ENCODE peak calls at places on chromosome 22, in eight cellular contexts. F is GM06990, O is adrenal gland, C is IMR-90, G is esophagus squamous epithelium, U is heart left ventricle, S is cardiac muscle cell, N is AG10803. Z is an unnamed sample.

GRCh38 chr22:36056980-36057379 is 28.4 kb upstream of the RBFOX2 start:
- DNase-seq in F (no peak), O (no peak), C (peak), G (no peak), U (no peak), S (no peak), N (peak), Z (no peak)

GRCh38 chr22:17540481-17540880 is 22.8 kb upstream of the SLC25A18 start:
- DNase-seq in F (no peak), O (no peak), C (no peak), G (no peak), U (no peak), S (no peak), N (no peak), Z (no peak)

GRCh38 chr22:39253427-39254070 is 8.8 kb upstream of the PDGFB start:
- DNase-seq in F (peak), O (peak), C (peak), G (no peak), U (peak), S (peak), N (peak), Z (peak)

GRCh38 chr22:47779474-47779873 is 1017.0 kb downstream of the TBC1D22A start:
- DNase-seq in F (no peak), O (no peak), C (no peak), G (no peak), U (no peak), S (no peak), N (no peak), Z (no peak)

GRCh38 chr22:41417622-41418390 is 28.8 kb downstream of the TOB2 start:
- DNase-seq in F (no peak), O (peak), C (no peak), G (no peak), U (peak), S (no peak), N (peak), Z (no peak)

GRCh38 chr22:38286915-38287669 is 14.3 kb upstream of the TMEM184B start:
- DNase-seq in F (no peak), O (no peak), C (no peak), G (no peak), U (no peak), S (no peak), N (no peak), Z (no peak)

GRCh38 chr22:38267086-38267485 is 5.7 kb downstream of the TMEM184B start:
- DNase-seq in F (no peak), O (peak), C (peak), G (no peak), U (peak), S (no peak), N (no peak), Z (no peak)

GRCh38 chr22:49961601-49962011 is 1.0 kb downstream of the PIM3 start:
- DNase-seq in F (peak), O (peak), C (no peak), G (no peak), U (peak), S (no peak), N (no peak), Z (no peak)

GRCh38 chr22:30402036-30402759 is 5.4 kb downstream of the SEC14L2 start:
- DNase-seq in F (no peak), O (no peak), C (no peak), G (no peak), U (no peak), S (no peak), N (no peak), Z (no peak)

GRCh38 chr22:29478326-29479276 is 1.4 kb upstream of the NEFH start:
- DNase-seq in F (no peak), O (peak), C (no peak), G (no peak), U (no peak), S (peak), N (no peak), Z (no peak)

GRCh38 chr22:44881624-44882023 is 128.2 kb downstream of the PHF21B start:
- DNase-seq in F (no peak), O (no peak), C (no peak), G (no peak), U (no peak), S (no peak), N (no peak), Z (no peak)

GRCh38 chr22:36628561-36629060 is 74.9 kb downstream of the CACNG2 start:
- DNase-seq in F (no peak), O (no peak), C (no peak), G (no peak), U (no peak), S (no peak), N (no peak), Z (no peak)

GRCh38 chr22:37496651-37497599 is 10.7 kb upstream of the MFNG start:
- DNase-seq in F (no peak), O (no peak), C (peak), G (no peak), U (no peak), S (no peak), N (peak), Z (peak)

GRCh38 chr22:47822459-47822858 is 1060.0 kb downstream of the TBC1D22A start:
- DNase-seq in F (no peak), O (no peak), C (no peak), G (no peak), U (no peak), S (no peak), N (peak), Z (no peak)

GRCh38 chr22:19036523-19037273 is 85.5 kb downstream of the DGCR2 start:
- DNase-seq in F (no peak), O (peak), C (peak), G (no peak), U (no peak), S (no peak), N (no peak), Z (no peak)

GRCh38 chr22:41573677-41574264 is 13.0 kb downstream of the CSDC2 start:
- DNase-seq in F (no peak), O (no peak), C (no peak), G (no peak), U (peak), S (no peak), N (no peak), Z (no peak)

GRCh38 chr22:17133137-17133536 is 12.0 kb upstream of the TMEM121B start:
- DNase-seq in F (no peak), O (no peak), C (no peak), G (no peak), U (no peak), S (no peak), N (no peak), Z (no peak)

GRCh38 chr22:36196254-36197064 is 5.2 kb downstream of the APOL4 start:
- DNase-seq in F (no peak), O (no peak), C (peak), G (no peak), U (no peak), S (no peak), N (peak), Z (no peak)

GRCh38 chr22:37726240-37726887 is 29.5 kb downstream of the TRIOBP start:
- DNase-seq in F (no peak), O (no peak), C (peak), G (no peak), U (no peak), S (no peak), N (peak), Z (no peak)

GRCh38 chr22:39748877-39749276 is 144.7 kb downstream of the ENTHD1 start:
- DNase-seq in F (peak), O (no peak), C (peak), G (no peak), U (no peak), S (no peak), N (peak), Z (peak)

GRCh38 chr22:35648066-35649025 is at the start of gene APOL6:
- DNase-seq in F (peak), O (peak), C (peak), G (no peak), U (no peak), S (no peak), N (peak), Z (no peak)

GRCh38 chr22:37601540-37602442 is 6.8 kb upstream of the GGA1 start:
- DNase-seq in F (no peak), O (peak), C (peak), G (no peak), U (no peak), S (peak), N (peak), Z (peak)

GRCh38 chr22:17257091-17257490 is 37.9 kb upstream of the ADA2 start:
- DNase-seq in F (no peak), O (no peak), C (no peak), G (no peak), U (no peak), S (no peak), N (no peak), Z (no peak)

GRCh38 chr22:39469681-39470461 is 13.1 kb downstream of the MGAT3 start:
- DNase-seq in F (no peak), O (no peak), C (no peak), G (no peak), U (no peak), S (peak), N (no peak), Z (no peak)

GRCh38 chr22:30176431-30176830 is 70.1 kb downstream of the LIF start:
- DNase-seq in F (no peak), O (no peak), C (no peak), G (no peak), U (no peak), S (no peak), N (no peak), Z (no peak)

GRCh38 chr22:36301851-36302250 is 48.9 kb downstream of the APOL1 start:
- DNase-seq in F (no peak), O (no peak), C (peak), G (no peak), U (no peak), S (no peak), N (no peak), Z (no peak)

GRCh38 chr22:38317237-38317994 is at the start of gene CSNK1E:
- DNase-seq in F (peak), O (peak), C (peak), G (no peak), U (peak), S (peak), N (peak), Z (no peak)

GRCh38 chr22:39306456-39307361 is 12.7 kb downstream of the RPL3 start:
- DNase-seq in F (no peak), O (no peak), C (no peak), G (no peak), U (peak), S (peak), N (no peak), Z (no peak)

GRCh38 chr22:30078320-30079311 is 1.6 kb upstream of the HORMAD2 start:
- DNase-seq in F (peak), O (no peak), C (no peak), G (no peak), U (no peak), S (no peak), N (no peak), Z (no peak)

GRCh38 chr22:35539910-35540599 is 576 bp upstream of the RASD2 start:
- DNase-seq in F (peak), O (peak), C (peak), G (no peak), U (peak), S (peak), N (peak), Z (no peak)

GRCh38 chr22:44544523-44545433 is 46.7 kb upstream of the RTL6 start:
- DNase-seq in F (no peak), O (no peak), C (no peak), G (no peak), U (no peak), S (no peak), N (no peak), Z (no peak)

GRCh38 chr22:41478891-41479521 is 10.1 kb downstream of the ACO2 start:
- DNase-seq in F (peak), O (peak), C (peak), G (no peak), U (no peak), S (no peak), N (peak), Z (no peak)

GRCh38 chr22:29879738-29880137 is 3.2 kb upstream of the MTMR3 start:
- DNase-seq in F (no peak), O (no peak), C (no peak), G (no peak), U (no peak), S (no peak), N (no peak), Z (no peak)

GRCh38 chr22:49049691-49050090 is 778.0 kb downstream of the BRD1 start:
- DNase-seq in F (no peak), O (no peak), C (no peak), G (no peak), U (no peak), S (no peak), N (no peak), Z (no peak)

DNA sequence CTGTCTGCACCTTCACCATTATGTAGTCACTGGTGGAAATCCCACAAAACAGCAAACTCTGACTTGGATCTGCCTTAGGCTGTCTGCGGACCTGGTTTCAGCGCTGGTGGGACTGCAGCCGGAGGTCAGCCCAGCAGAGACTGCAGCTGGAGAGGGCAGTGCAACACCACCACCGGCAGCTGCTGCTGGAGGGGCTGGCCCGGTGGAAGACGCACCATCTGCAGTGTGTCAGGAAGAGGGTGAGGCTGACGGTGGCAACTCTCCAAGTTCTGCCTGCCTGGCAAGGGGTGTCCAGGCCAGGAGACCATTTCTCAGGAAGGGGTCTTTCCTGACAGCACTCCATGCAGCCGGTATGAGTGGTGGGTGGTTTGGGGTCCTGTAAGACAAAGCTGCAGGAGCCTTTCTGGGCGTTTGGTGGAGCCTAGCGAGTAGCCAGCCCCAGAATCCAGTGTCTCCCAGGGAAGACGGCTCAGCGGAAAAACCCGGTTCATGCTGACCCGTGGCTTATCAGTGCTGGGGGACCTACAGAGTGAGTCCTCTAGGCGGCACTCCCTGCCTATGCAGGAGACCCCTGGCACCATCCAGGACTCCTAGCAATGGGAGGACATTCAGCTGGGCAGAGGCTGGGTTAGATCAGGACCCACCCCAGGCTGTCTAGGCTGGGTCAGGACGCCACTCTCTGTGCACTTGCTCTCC is 50.8 kb downstream of the PISD start:
- DNase-seq in F (no peak), O (no peak), C (peak), G (no peak), U (peak), S (no peak), N (no peak), Z (no peak)
- TF ChIP-seq CTCF in F (no peak), O (no peak), C (no peak), G (no peak), U (no peak), S (peak), N (no peak), Z (no peak)

DNA sequence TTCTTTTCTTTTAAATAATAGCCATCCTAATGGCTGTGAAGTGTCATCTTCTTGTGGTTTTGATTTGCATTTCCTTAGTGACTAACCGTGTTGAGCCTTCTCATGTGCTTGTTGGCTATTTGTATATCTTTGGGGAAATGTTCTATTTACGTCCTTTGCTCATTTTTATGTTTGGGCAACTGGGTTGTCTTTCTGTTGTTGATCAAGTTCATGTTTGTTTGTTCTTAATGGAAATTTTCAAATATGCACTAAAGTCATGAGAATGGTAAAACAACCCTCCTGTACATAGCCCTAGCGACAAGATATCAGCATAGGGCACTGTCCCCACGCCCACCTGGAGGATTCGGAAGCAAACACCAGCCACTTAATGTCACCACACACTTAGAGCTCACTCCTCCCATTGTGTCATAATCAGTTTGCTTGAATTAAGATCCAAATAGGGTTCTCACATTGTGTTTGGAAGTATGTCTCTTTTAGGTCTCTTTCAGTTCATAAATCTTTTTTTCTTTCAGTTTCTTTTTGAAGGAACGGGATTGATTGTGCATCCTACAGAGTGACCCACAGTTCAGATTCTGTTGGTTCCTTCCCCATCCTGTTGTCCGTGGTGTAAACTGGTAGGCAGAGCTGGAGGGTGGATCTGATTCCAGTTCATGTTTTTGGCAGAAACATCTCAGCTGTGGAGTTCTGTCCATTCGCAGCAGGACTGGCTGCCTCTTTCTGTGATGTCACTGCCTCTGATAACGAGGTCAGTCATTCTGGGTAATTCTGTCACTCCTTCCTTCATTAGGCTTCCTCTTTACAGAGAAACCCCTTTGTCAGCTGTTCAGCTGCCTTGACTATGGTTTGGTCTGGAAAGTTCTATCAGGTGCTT is 26.4 kb upstream of the ADORA2A start:
- DNase-seq in F (no peak), O (peak), C (peak), G (no peak), U (no peak), S (no peak), N (peak), Z (no peak)
- H3K4me3 ChIP-seq in F (peak), O (no peak), C (no peak), G (no peak), U (no peak), S (no peak), N (no peak), Z (no peak)

DNA sequence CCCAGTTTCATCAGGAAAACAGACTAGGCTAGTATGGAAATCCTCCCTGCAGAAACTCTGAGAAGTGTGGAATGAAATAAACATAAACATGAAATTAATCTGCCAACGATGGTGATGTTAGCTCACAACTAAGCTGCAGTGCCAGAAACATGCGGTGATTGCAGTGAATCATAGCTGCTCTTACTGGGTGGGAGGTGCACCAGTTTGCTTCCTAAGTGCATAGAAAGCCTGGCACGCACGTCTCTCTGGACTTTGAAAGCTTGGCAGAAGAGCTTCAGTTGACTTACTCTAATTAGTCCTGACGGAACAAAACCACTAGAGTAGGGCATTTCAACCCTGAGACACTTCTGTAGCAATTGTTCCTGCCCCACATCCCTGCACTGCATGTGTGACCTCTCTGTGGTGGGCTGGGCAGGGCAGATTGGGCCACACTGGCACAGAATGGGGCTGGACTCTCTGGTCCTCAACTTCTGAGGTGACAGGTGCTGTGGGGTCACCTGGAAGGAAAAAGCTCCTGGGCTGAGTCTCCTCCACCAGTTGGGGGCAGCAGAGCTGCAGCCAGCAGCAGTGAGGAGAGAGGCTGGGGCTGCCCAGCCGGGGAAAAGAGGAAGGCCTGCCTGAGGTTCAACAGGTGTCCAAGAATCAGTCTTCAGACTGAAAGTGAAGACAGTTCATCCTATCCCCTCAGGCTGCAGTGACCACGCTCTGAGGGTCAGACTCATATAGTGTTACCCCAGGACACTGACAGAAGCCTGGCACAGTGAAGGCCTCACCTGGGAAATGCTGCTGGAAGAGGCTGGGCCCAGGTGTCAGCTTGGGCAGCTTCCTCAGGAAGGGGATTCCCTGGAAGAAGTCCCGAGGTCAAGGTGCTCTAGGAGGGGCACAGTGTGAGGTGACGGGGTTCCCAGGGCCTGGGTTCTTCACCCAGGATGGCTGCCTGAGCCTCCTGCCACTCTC is 40.5 kb downstream of the GGTLC2 start:
- DNase-seq in F (no peak), O (no peak), C (peak), G (no peak), U (no peak), S (no peak), N (peak), Z (peak)
- TF ChIP-seq CTCF in F (peak), O (no peak), C (peak), G (peak), U (no peak), S (peak), N (peak), Z (no peak)

DNA sequence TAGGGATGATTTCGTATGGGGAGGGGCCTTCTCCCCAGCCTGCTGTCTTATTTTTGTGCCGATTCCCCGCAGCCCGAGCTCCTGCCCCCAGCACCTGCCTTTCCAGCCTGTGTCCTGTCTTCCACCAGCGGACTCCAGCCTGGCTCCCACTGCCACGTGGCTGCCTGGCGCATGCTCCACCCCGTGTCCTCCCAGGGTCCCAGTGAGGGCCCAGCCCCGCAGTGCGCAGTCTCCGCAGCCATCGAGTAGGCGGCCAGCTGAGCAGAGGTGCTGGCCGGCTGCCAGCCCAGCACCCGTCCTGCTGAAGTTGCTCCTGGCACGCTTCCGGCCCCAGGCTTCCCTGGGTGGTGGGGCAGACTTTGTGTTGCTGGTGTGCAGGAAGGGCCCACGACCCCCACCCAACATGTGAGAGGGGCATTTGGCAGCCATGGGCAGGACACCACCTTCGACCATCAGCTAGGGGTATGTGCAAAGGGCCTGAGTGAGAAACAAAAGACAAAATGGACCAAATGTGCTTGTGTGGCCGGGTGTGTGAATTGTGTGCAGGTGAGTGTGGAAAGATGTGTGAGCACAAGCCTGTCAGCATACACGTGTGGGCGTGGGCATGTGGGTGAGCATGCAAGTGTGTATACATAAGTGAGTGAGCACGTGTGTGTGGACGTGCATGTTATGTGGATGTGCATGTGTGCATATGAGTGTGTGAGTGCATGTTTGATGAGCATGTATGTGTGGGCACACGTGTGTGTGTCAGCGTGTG is 55.9 kb downstream of the RTN4R start:
- DNase-seq in F (no peak), O (no peak), C (peak), G (no peak), U (peak), S (no peak), N (no peak), Z (no peak)
- H3K4me3 ChIP-seq in F (no peak), O (no peak), C (no peak), G (no peak), U (no peak), S (no peak), N (no peak), Z (no peak)

Z was measured in AG09309.